ENCODE peak calls at places on chromosomes 1 and 21, in nine cellular contexts. G is body of pancreas, V is uterus, K is cardiac fibroblast, S is SK-N-SH, W is heart left ventricle, Y is A549, J is upper lobe of left lung, C is stomach. I is an unnamed sample.

GRCh38 chr1:213457097-213457680 is 406.1 kb downstream of the RPS6KC1 start:
- DNase-seq in G (no peak), V (no peak), K (no peak), S (no peak), W (no peak), Y (no peak), J (no peak), C (no peak), I (no peak)

GRCh38 chr1:12249181-12249580 is 19.4 kb downstream of the VPS13D start:
- DNase-seq in G (no peak), V (no peak), K (no peak), S (no peak), W (no peak), Y (no peak), J (no peak), C (no peak), I (no peak)

GRCh38 chr1:240242601-240243144 is 151.0 kb downstream of the FMN2 start:
- DNase-seq in G (no peak), V (no peak), K (peak), S (peak), W (no peak), Y (no peak), J (no peak), C (no peak), I (no peak)

GRCh38 chr1:24888971-24889670 is 41.0 kb downstream of the RUNX3 start:
- DNase-seq in G (no peak), V (no peak), K (peak), S (no peak), W (no peak), Y (no peak), J (no peak), C (no peak), I (no peak)

GRCh38 chr1:174005032-174005431 is 17.1 kb downstream of the RC3H1 start:
- DNase-seq in G (no peak), V (no peak), K (peak), S (peak), W (no peak), Y (no peak), J (no peak), C (no peak), I (no peak)

GRCh38 chr1:29893036-29893723 is 656.9 kb downstream of the PTPRU start:
- DNase-seq in G (no peak), V (no peak), K (no peak), S (peak), W (no peak), Y (no peak), J (no peak), C (no peak), I (no peak)

GRCh38 chr1:11845641-11846335 is 1.8 kb downstream of the NPPA start:
- DNase-seq in G (no peak), V (no peak), K (peak), S (peak), W (no peak), Y (no peak), J (no peak), C (no peak), I (no peak)

GRCh38 chr21:45525910-45526306 is 16.3 kb downstream of the SLC19A1 start:
- DNase-seq in G (no peak), V (no peak), K (no peak), S (no peak), W (no peak), Y (no peak), J (no peak), C (peak), I (no peak)

GRCh38 chr1:19442150-19443096 is 42.9 kb downstream of the CAPZB start:
- DNase-seq in G (no peak), V (no peak), K (no peak), S (no peak), W (no peak), Y (no peak), J (no peak), C (no peak), I (no peak)

GRCh38 chr1:55214903-55215193 is 316 bp downstream of the USP24 start:
- DNase-seq in G (peak), V (peak), K (peak), S (peak), W (peak), Y (no peak), J (peak), C (peak), I (no peak)

GRCh38 chr21:41247561-41247968 is 69.0 kb upstream of the FAM3B start:
- DNase-seq in G (peak), V (no peak), K (peak), S (no peak), W (no peak), Y (no peak), J (peak), C (peak), I (no peak)

GRCh38 chr1:12556368-12556930 is 61.6 kb downstream of the DHRS3 start:
- DNase-seq in G (peak), V (peak), K (peak), S (no peak), W (peak), Y (no peak), J (peak), C (no peak), I (peak)

GRCh38 chr1:93056214-93056613 is 22.9 kb upstream of the MTF2 start:
- DNase-seq in G (no peak), V (no peak), K (peak), S (no peak), W (no peak), Y (no peak), J (no peak), C (no peak), I (no peak)

GRCh38 chr1:59020151-59020997 is 236.5 kb upstream of the JUN start:
- DNase-seq in G (peak), V (peak), K (peak), S (no peak), W (no peak), Y (no peak), J (peak), C (peak), I (no peak)

GRCh38 chr1:869499-870244 is 54.1 kb upstream of the SAMD11 start:
- DNase-seq in G (peak), V (peak), K (peak), S (peak), W (peak), Y (peak), J (peak), C (peak), I (no peak)
- H3K4me3 ChIP-seq in G (no peak), V (no peak), K (no peak), S (no peak), W (peak), Y (no peak), J (peak), C (peak), I (no peak)

GRCh38 chr1:225476100-225476511 is 48.3 kb upstream of the LBR start:
- DNase-seq in G (no peak), V (peak), K (no peak), S (no peak), W (no peak), Y (no peak), J (peak), C (no peak), I (no peak)
- TF ChIP-seq CTCF in G (no peak), V (no peak), K (no peak), S (no peak), W (no peak), Y (no peak), J (no peak), C (no peak), I (no peak)

GRCh38 chr1:203271962-203272632 is 33.2 kb upstream of the BTG2 start:
- DNase-seq in G (no peak), V (peak), K (peak), S (no peak), W (no peak), Y (no peak), J (no peak), C (no peak), I (peak)
- H3K4me3 ChIP-seq in G (no peak), V (no peak), K (no peak), S (no peak), W (no peak), Y (no peak), J (no peak), C (no peak), I (no peak)

GRCh38 chr1:179770887-179771502 is 27.9 kb downstream of the FAM163A start:
- DNase-seq in G (no peak), V (no peak), K (no peak), S (no peak), W (no peak), Y (no peak), J (no peak), C (no peak), I (no peak)
- TF ChIP-seq CTCF in G (no peak), V (no peak), K (peak), S (no peak), W (no peak), Y (no peak), J (no peak), C (no peak), I (peak)